ENCODE peak calls at places on chromosomes 13 and 19, in five cellular contexts. U, C, M, N and L are unnamed samples.

GRCh38 chr19:2544576-2545415 is 68.9 kb downstream of the GADD45B start:
- DNase-seq in C (no peak), M (no peak), N (no peak), U (no peak), L (no peak)

GRCh38 chr19:49614096-49614857 is 23.3 kb downstream of the PRR12 start:
- DNase-seq in M (no peak), U (peak; percentile 91), N (peak; percentile 96), C (no peak), L (no peak)

GRCh38 chr13:27258637-27259377 is 7.4 kb downstream of the RPL21 start:
- DNase-seq in M (no peak), N (no peak), U (no peak), C (no peak), L (no peak)

GRCh38 chr19:3041756-3042517 is 12.9 kb upstream of the TLE2 start:
- DNase-seq in U (no peak), M (no peak), N (no peak), C (no peak), L (no peak)

GRCh38 chr13:76886005-76886291 is 257 bp downstream of the KCTD12 start:
- DNase-seq in M (peak; percentile 24), C (no peak), N (no peak), U (no peak), L (no peak)

GRCh38 chr19:56189785-56190184 is 7.8 kb downstream of the ZSCAN5B start:
- DNase-seq in M (no peak), N (no peak), U (no peak), C (peak; percentile 11), L (no peak)

GRCh38 chr13:46171739-46172138 is 10.2 kb downstream of the LCP1 start:
- DNase-seq in U (no peak), C (no peak), N (no peak), M (no peak), L (no peak)

GRCh38 chr13:71464673-71465072 is 402.3 kb downstream of the DACH1 start:
- DNase-seq in U (no peak), N (no peak), M (no peak), C (no peak), L (no peak)

GRCh38 chr13:99322297-99323103 is 15.3 kb upstream of the GPR183 start:
- DNase-seq in N (peak; percentile 84), M (no peak), C (peak; percentile 37), U (peak; percentile 89), L (no peak)

GRCh38 chr13:30844548-30845296 is 61.3 kb upstream of the MEDAG start:
- DNase-seq in M (no peak), U (no peak), C (no peak), N (peak; percentile 74), L (no peak)

GRCh38 chr13:77776704-77777103 is 79.2 kb downstream of the SLAIN1 start:
- DNase-seq in C (no peak), N (no peak), M (no peak), U (no peak), L (no peak)

GRCh38 chr19:56026769-56027168 is 40.2 kb downstream of the NLRP5 start:
- DNase-seq in U (no peak), N (no peak), M (no peak), C (no peak), L (no peak)

GRCh38 chr13:43991773-43992201 is 112.1 kb downstream of the LACC1 start:
- DNase-seq in C (peak; percentile 34), N (no peak), M (no peak), U (no peak), L (no peak)

GRCh38 chr13:95902736-95903135 is 150.5 kb downstream of the UGGT2 start:
- DNase-seq in U (no peak), C (no peak), N (no peak), M (no peak), L (no peak)

GRCh38 chr13:33108620-33109019 is 92.4 kb downstream of the KL start:
- DNase-seq in C (no peak), M (no peak), N (no peak), U (peak; percentile 71), L (no peak)

GRCh38 chr19:53102701-53103140 is 501 bp downstream of the ZNF160 start:
- DNase-seq in M (no peak), C (peak; percentile 36), U (peak; percentile 31), N (peak; percentile 55), L (no peak)

GRCh38 chr19:15429825-15430467 is 11.2 kb upstream of the AKAP8L start:
- DNase-seq in U (no peak), C (no peak), M (no peak), N (no peak), L (no peak)

GRCh38 chr13:41651413-41652068 is 194.2 kb downstream of the RGCC start:
- DNase-seq in U (no peak), M (no peak), N (no peak), C (peak; percentile 47), L (no peak)

GRCh38 chr19:51514866-51515481 is 13.4 kb upstream of the SIGLEC12 start:
- DNase-seq in M (peak; percentile 23), N (peak; percentile 52), C (peak; percentile 55), U (peak; percentile 48), L (no peak)

GRCh38 chr19:50258918-50259372 is 55.5 kb downstream of the MYH14 start:
- DNase-seq in C (peak; percentile 60), U (no peak), N (no peak), M (no peak), L (peak; percentile 80)

GRCh38 chr13:47258384-47258783 is 361.5 kb upstream of the HTR2A start:
- DNase-seq in U (no peak), N (no peak), C (no peak), M (no peak), L (no peak)

GRCh38 chr19:51366999-51367564 is 894 bp upstream of the ETFB start:
- DNase-seq in M (no peak), U (no peak), N (no peak), C (no peak), L (no peak)

GRCh38 chr19:38417544-38418506 is 8.2 kb downstream of the RASGRP4 start:
- DNase-seq in N (peak; percentile 27), C (peak; percentile 86), U (no peak), M (peak; percentile 56), L (peak; percentile 94)

GRCh38 chr19:38838208-38838985 is 6.8 kb upstream of the ECH1 start:
- DNase-seq in N (no peak), C (peak; percentile 45), U (no peak), M (no peak), L (no peak)

GRCh38 chr13:71864094-71864980 is 2.7 kb downstream of the DACH1 start:
- DNase-seq in N (peak; percentile 84), C (peak; percentile 40), M (no peak), U (no peak), L (peak; percentile 55)

DNA sequence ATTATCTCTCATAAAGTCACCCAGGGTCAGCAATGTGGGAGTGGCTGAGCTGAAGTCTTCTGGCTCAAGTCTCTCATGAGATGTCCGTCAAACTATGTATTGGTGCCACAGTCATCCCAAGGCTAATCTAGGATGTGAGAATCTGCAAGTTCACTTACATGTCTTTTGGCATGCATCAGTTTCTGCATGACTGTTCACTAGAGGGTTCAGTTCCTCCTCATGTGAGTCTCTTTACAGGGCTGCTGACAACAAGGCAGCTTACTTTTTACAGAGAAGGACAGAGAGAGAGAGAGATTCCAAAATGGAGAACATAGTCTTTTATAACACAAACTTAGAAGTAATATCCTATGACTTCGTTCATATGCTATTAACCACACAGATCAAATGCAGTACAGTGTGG is 328.8 kb upstream of the SLITRK1 start:
- DNase-seq in U (no peak), N (no peak), C (no peak), M (no peak), L (no peak)
- H3K23ac ChIP-seq in U (no peak overlapping the region), N (no peak overlapping the region), C (no peak overlapping the region), M (no peak overlapping the region), L (no peak overlapping the region)

GRCh38 chr19:13154911-13155471 is 4.8 kb downstream of the IER2 start:
- DNase-seq in C (peak; percentile 95), M (peak; percentile 67), U (peak; percentile 65), N (peak; percentile 93), L (peak; percentile 92)

GRCh38 chr19:13152854-13153626 is 2.8 kb downstream of the IER2 start:
- DNase-seq in C (peak; percentile 98), U (peak; percentile 93), M (peak; percentile 98), N (peak; percentile 98), L (peak; percentile 96)

GRCh38 chr19:13152356-13152853 is 2.2 kb downstream of the IER2 start:
- DNase-seq in U (no peak), N (no peak), C (peak; percentile 76), M (no peak), L (no peak)

GRCh38 chr19:13154241-13154778 is 4.1 kb downstream of the IER2 start:
- DNase-seq in U (peak; percentile 95), C (peak; percentile 72), M (peak; percentile 46), N (peak; percentile 82), L (peak; percentile 41)

DNA sequence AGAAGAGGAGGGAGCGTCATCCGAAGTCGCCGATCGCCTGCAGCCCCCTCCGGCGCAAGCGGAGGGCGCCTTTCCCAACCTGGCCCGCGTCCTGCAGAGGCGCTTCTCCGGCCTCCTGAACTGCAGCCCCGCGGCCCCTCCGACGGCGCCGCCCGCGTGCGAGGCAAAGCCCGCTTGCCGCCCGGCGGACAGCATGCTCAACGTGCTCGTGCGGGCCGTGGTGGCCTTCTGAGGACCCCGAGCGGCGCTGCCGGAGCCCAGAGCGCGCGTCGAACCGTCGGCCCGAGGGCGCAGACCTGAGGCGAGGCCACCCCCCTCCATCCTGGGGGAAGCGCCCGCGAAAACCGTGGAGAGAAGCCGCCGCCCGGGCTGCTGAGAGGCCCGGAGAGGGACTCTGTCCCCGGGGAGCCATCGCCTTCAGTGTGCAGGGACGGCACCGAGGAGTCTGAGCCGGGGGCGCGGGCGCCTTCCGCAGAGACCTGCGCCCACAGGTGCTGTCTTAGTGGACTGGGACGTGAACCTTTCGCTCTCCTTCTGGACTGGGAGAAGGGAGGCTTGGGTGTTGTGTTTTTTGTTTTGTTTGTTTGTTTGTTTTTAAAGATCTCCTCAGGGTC is 3.5 kb downstream of the IER2 start:
- DNase-seq in C (peak; percentile 72), U (no peak), M (peak; percentile 48), N (no peak), L (no peak)
- H2BK120ac ChIP-seq in C (no peak overlapping the region), U (peak overlapping the region; percentile 65), M (no peak overlapping the region), N (peak overlapping the region; percentile 78), L (peak overlapping the region; percentile 55)

GRCh38 chr19:18232540-18233223 is 6.4 kb upstream of the PDE4C start:
- DNase-seq in U (no peak), N (peak; percentile 47), M (peak; percentile 82), C (peak; percentile 94), L (peak; percentile 88)
- H3K23ac ChIP-seq in U (no peak overlapping the region), N (no peak overlapping the region), M (peak overlapping the region; percentile 65), C (no peak overlapping the region), L (no peak overlapping the region)

DNA sequence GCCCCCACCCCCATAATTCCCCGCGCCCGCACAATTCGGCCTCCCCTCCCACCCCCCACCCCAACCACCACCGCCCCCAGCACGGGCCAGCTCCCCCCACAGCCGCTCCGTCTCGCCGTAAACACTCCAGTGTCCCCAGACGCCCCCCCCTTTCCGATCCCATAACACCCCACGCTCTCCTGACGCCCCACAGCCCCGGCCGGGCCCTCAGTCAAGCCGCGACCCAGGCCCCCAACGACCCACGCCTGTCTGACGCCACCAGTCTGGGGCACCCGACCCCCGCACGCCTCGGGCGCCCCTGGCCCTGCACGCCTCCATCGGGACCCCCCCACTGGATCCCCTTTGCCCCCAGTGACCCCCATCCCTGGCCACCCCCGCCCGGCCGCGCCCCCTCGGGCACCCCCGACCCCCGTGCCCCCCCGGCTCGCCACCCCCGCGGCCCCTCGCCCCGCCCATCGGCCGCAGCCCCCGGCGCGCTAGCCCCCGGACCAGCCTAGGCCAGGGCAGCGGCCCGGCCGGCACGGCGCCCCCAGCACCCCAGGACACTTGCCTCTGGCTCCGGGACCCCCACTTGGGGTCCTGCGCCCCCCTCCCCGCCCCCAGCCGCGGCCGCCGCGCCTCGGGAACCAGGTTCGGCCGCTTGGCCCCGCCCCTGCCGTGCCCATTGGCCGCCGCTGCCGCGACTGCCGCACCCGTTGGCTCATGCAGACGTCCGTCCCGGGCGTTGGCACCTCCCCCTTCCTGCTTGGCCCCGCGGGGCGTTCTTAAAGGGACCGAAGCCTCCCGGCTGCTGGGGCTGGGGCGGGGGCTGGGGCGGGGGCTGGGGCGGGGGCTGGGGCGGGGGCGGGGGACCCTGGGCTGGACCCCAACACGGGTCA is at the start of gene FKBP8:
- DNase-seq in U (peak; percentile 79), N (peak; percentile 86), M (peak; percentile 85), C (peak; percentile 89), L (peak; percentile 93)
- H2BK120ac ChIP-seq in U (peak within 1 kb of the TSS; percentile 63), N (peak within 1 kb of the TSS; percentile 99), M (no peak within 1 kb of the TSS), C (no peak within 1 kb of the TSS), L (no peak within 1 kb of the TSS)